ENCODE peak calls at places on chromosome 10, in eight cellular contexts. One of them, this sample, is unnamed.

GRCh38 chr10:3486346-3487065 is 298.5 kb downstream of the KLF6 start:
- DNase-seq in GM12878: no peak
- DNase-seq in suprapubic skin: peak
- DNase-seq in sigmoid colon: no peak
- DNase-seq in heart left ventricle: no peak
- DNase-seq in breast epithelium: peak
- DNase-seq in IMR-90: peak
- DNase-seq in spleen: no peak
- DNase-seq in this sample: no peak

GRCh38 chr10:67926956-67927355 is 42.5 kb downstream of the SIRT1 start:
- DNase-seq in GM12878: no peak
- DNase-seq in suprapubic skin: no peak
- DNase-seq in sigmoid colon: no peak
- DNase-seq in heart left ventricle: no peak
- DNase-seq in breast epithelium: no peak
- DNase-seq in IMR-90: peak
- DNase-seq in spleen: no peak
- DNase-seq in this sample: no peak

GRCh38 chr10:79223001-79223345 is 124.3 kb upstream of the PPIF start:
- DNase-seq in GM12878: no peak
- DNase-seq in suprapubic skin: no peak
- DNase-seq in sigmoid colon: no peak
- DNase-seq in heart left ventricle: no peak
- DNase-seq in breast epithelium: no peak
- DNase-seq in IMR-90: no peak
- DNase-seq in spleen: no peak
- DNase-seq in this sample: no peak

GRCh38 chr10:114611617-114612016 is 46.5 kb downstream of the ABLIM1 start:
- DNase-seq in GM12878: no peak
- DNase-seq in suprapubic skin: no peak
- DNase-seq in sigmoid colon: no peak
- DNase-seq in heart left ventricle: no peak
- DNase-seq in breast epithelium: no peak
- DNase-seq in IMR-90: peak
- DNase-seq in spleen: no peak
- DNase-seq in this sample: no peak

GRCh38 chr10:97673736-97674525 is 13.1 kb downstream of the AVPI1 start:
- DNase-seq in GM12878: no peak
- DNase-seq in suprapubic skin: no peak
- DNase-seq in sigmoid colon: no peak
- DNase-seq in heart left ventricle: no peak
- DNase-seq in breast epithelium: no peak
- DNase-seq in IMR-90: peak
- DNase-seq in spleen: no peak
- DNase-seq in this sample: no peak

GRCh38 chr10:87093461-87094372 is 926 bp downstream of the GLUD1 start:
- DNase-seq in GM12878: no peak
- DNase-seq in suprapubic skin: peak
- DNase-seq in sigmoid colon: peak
- DNase-seq in heart left ventricle: peak
- DNase-seq in breast epithelium: peak
- DNase-seq in IMR-90: peak
- DNase-seq in spleen: peak
- DNase-seq in this sample: peak

GRCh38 chr10:60304832-60305231 is 84.8 kb downstream of the ANK3 start:
- DNase-seq in GM12878: no peak
- DNase-seq in suprapubic skin: no peak
- DNase-seq in sigmoid colon: no peak
- DNase-seq in heart left ventricle: no peak
- DNase-seq in breast epithelium: no peak
- DNase-seq in IMR-90: no peak
- DNase-seq in spleen: no peak
- DNase-seq in this sample: no peak

GRCh38 chr10:69651362-69651761 is 21.3 kb downstream of the FAM241B start:
- DNase-seq in GM12878: no peak
- DNase-seq in suprapubic skin: no peak
- DNase-seq in sigmoid colon: no peak
- DNase-seq in heart left ventricle: no peak
- DNase-seq in breast epithelium: no peak
- DNase-seq in IMR-90: no peak
- DNase-seq in spleen: peak
- DNase-seq in this sample: no peak

GRCh38 chr10:58567652-58568051 is 55.0 kb downstream of the BICC1 start:
- DNase-seq in GM12878: no peak
- DNase-seq in suprapubic skin: no peak
- DNase-seq in sigmoid colon: no peak
- DNase-seq in heart left ventricle: no peak
- DNase-seq in breast epithelium: no peak
- DNase-seq in IMR-90: no peak
- DNase-seq in spleen: no peak
- DNase-seq in this sample: no peak

GRCh38 chr10:101492814-101493213 is 95.2 kb downstream of the POLL start:
- DNase-seq in GM12878: no peak
- DNase-seq in suprapubic skin: no peak
- DNase-seq in sigmoid colon: no peak
- DNase-seq in heart left ventricle: no peak
- DNase-seq in breast epithelium: no peak
- DNase-seq in IMR-90: no peak
- DNase-seq in spleen: no peak
- DNase-seq in this sample: no peak

GRCh38 chr10:104502907-104503306 is 138.2 kb upstream of the SORCS3 start:
- DNase-seq in GM12878: no peak
- DNase-seq in suprapubic skin: no peak
- DNase-seq in sigmoid colon: no peak
- DNase-seq in heart left ventricle: no peak
- DNase-seq in breast epithelium: no peak
- DNase-seq in IMR-90: no peak
- DNase-seq in spleen: no peak
- DNase-seq in this sample: no peak

GRCh38 chr10:26214004-26214403 is 2.6 kb upstream of the GAD2 start:
- DNase-seq in GM12878: no peak
- DNase-seq in suprapubic skin: no peak
- DNase-seq in sigmoid colon: no peak
- DNase-seq in heart left ventricle: no peak
- DNase-seq in breast epithelium: no peak
- DNase-seq in IMR-90: no peak
- DNase-seq in spleen: no peak
- DNase-seq in this sample: no peak
- TF ChIP-seq POLR2A in GM12878: no peak
- TF ChIP-seq POLR2A in suprapubic skin: no peak
- TF ChIP-seq POLR2A in sigmoid colon: no peak
- TF ChIP-seq POLR2A in heart left ventricle: no peak
- TF ChIP-seq POLR2A in breast epithelium: no peak
- TF ChIP-seq POLR2A in IMR-90: no peak
- TF ChIP-seq POLR2A in spleen: no peak
- TF ChIP-seq POLR2A in this sample: no peak

GRCh38 chr10:28463676-28464395 is 69.1 kb upstream of the WAC start:
- DNase-seq in GM12878: no peak
- DNase-seq in suprapubic skin: no peak
- DNase-seq in sigmoid colon: no peak
- DNase-seq in heart left ventricle: no peak
- DNase-seq in breast epithelium: peak
- DNase-seq in IMR-90: no peak
- DNase-seq in spleen: no peak
- DNase-seq in this sample: no peak

GRCh38 chr10:28457110-28457509 is 75.8 kb upstream of the WAC start:
- DNase-seq in GM12878: no peak
- DNase-seq in suprapubic skin: no peak
- DNase-seq in sigmoid colon: no peak
- DNase-seq in heart left ventricle: no peak
- DNase-seq in breast epithelium: no peak
- DNase-seq in IMR-90: no peak
- DNase-seq in spleen: no peak
- DNase-seq in this sample: no peak

GRCh38 chr10:28463141-28463540 is 69.8 kb upstream of the WAC start:
- DNase-seq in GM12878: no peak
- DNase-seq in suprapubic skin: no peak
- DNase-seq in sigmoid colon: no peak
- DNase-seq in heart left ventricle: no peak
- DNase-seq in breast epithelium: no peak
- DNase-seq in IMR-90: no peak
- DNase-seq in spleen: no peak
- DNase-seq in this sample: no peak

GRCh38 chr10:28453926-28454325 is 79.0 kb upstream of the WAC start:
- DNase-seq in GM12878: no peak
- DNase-seq in suprapubic skin: no peak
- DNase-seq in sigmoid colon: no peak
- DNase-seq in heart left ventricle: no peak
- DNase-seq in breast epithelium: no peak
- DNase-seq in IMR-90: no peak
- DNase-seq in spleen: no peak
- DNase-seq in this sample: no peak

DNA sequence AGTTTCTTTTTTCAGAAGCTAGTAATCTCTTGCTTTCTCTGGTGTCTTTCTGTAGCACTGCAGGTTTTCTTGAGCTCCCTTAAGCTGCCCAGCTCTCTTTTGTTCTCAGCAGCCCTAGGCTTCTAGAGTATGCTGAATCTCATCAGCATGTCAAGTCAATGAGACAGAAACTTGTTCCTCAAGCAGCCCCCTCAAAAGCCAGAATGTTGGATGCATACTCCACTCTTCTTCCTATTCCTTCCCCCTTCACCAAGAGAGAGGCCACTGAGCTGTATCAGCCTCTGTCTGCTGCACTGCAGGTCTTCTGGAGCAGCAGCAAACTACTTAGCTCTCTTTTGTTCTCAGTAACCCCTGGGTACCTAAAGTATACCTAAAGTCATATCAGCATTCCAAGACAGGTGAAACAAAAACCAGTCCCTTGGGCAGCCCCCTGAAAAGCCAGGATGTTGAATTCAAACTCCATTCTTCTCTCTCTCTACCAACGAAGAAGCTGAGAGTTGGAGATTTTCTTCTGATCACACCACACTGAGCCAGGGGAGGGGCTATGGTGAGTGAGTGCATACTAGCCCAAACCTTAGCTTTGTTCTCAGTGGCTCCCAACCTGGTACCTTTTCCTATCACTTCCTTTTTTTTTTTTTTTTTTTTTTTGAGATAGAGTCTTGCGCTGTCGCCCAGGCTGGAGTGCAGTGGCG is 73.3 kb upstream of the WAC start:
- DNase-seq in GM12878: no peak
- DNase-seq in suprapubic skin: no peak
- DNase-seq in sigmoid colon: no peak
- DNase-seq in heart left ventricle: no peak
- DNase-seq in breast epithelium: no peak
- DNase-seq in IMR-90: no peak
- DNase-seq in spleen: no peak
- DNase-seq in this sample: no peak
- TF ChIP-seq CTCF in GM12878: no peak
- TF ChIP-seq CTCF in suprapubic skin: no peak
- TF ChIP-seq CTCF in sigmoid colon: no peak
- TF ChIP-seq CTCF in heart left ventricle: no peak
- TF ChIP-seq CTCF in breast epithelium: no peak
- TF ChIP-seq CTCF in IMR-90: no peak
- TF ChIP-seq CTCF in spleen: no peak
- TF ChIP-seq CTCF in this sample: no peak

DNA sequence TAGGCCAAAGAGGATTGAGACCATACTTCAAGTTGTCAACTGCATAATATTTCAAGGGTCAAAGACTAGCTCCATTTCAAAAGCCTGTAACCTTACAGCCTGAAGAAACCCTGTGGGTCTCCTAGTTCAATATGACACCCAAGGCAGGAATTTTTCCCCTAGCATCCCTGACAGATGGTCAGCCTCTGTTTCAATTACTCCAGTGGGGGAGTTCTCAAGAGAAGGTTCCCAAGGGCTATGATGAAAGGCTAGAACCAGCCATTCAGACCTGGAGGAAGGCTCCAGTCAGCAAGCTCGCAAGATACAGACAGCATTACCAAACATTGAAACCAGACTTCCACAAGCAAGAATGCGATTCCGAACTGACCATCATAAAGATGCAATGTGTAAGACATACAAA is 1.6 kb downstream of the HTR7 start:
- DNase-seq in GM12878: no peak
- DNase-seq in suprapubic skin: no peak
- DNase-seq in sigmoid colon: no peak
- DNase-seq in heart left ventricle: no peak
- DNase-seq in breast epithelium: no peak
- DNase-seq in IMR-90: no peak
- DNase-seq in spleen: no peak
- DNase-seq in this sample: no peak
- H3K4me3 ChIP-seq in GM12878: no peak
- H3K4me3 ChIP-seq in suprapubic skin: no peak
- H3K4me3 ChIP-seq in sigmoid colon: no peak
- H3K4me3 ChIP-seq in heart left ventricle: no peak
- H3K4me3 ChIP-seq in breast epithelium: no peak
- H3K4me3 ChIP-seq in IMR-90: no peak
- H3K4me3 ChIP-seq in spleen: no peak
- H3K4me3 ChIP-seq in this sample: no peak

GRCh38 chr10:117373848-117374505 is 1.3 kb downstream of the PDZD8 start:
- DNase-seq in GM12878: no peak
- DNase-seq in suprapubic skin: peak
- DNase-seq in sigmoid colon: peak
- DNase-seq in heart left ventricle: peak
- DNase-seq in breast epithelium: no peak
- DNase-seq in IMR-90: peak
- DNase-seq in spleen: peak
- DNase-seq in this sample: peak

GRCh38 chr10:117370205-117370604 is 5.0 kb downstream of the PDZD8 start:
- DNase-seq in GM12878: no peak
- DNase-seq in suprapubic skin: no peak
- DNase-seq in sigmoid colon: no peak
- DNase-seq in heart left ventricle: no peak
- DNase-seq in breast epithelium: no peak
- DNase-seq in IMR-90: peak
- DNase-seq in spleen: no peak
- DNase-seq in this sample: no peak

GRCh38 chr10:117374506-117375359 is 507 bp downstream of the PDZD8 start:
- DNase-seq in GM12878: no peak
- DNase-seq in suprapubic skin: peak
- DNase-seq in sigmoid colon: peak
- DNase-seq in heart left ventricle: no peak
- DNase-seq in breast epithelium: peak
- DNase-seq in IMR-90: peak
- DNase-seq in spleen: peak
- DNase-seq in this sample: no peak

DNA sequence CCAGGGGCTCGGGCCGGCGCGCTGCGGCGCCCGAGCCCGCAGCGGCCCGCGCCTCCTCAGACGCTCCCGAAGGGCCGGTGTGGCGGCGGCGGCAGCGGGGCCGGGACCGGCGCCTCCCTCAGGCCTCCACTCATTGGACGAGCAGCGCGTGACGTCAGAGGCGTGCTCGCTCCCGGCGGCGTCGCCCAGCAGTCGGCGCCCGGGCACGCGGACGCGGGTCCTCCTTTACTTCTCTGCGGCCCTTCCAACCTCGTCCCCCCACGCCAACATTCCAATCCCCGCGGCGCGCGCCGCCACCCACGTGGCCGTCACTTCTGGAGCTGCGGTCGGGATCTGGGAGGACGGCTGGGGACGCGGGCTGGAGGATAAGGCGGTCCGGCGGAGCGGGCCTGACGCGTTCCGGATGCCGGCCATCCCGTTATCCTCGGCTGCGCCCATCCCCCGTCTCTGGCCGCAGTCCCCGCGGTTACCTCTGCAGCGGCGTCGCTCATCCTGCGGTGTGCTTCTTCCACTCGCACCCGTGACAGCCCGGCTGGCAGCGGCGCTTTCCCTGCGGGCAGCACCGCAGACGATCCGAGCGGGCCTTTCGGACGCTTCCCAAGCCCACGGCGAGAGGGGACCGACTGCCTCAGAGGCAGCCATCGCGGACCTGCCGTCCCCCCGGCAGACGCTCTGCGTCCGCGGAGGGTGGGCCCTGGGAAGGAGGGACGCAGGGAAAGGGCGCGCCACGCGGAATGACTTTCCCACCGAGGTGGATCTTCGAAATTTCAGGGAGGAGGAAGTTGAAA is at the start of gene PDZD8:
- DNase-seq in GM12878: peak
- DNase-seq in suprapubic skin: peak
- DNase-seq in sigmoid colon: peak
- DNase-seq in heart left ventricle: peak
- DNase-seq in breast epithelium: peak
- DNase-seq in IMR-90: peak
- DNase-seq in spleen: peak
- DNase-seq in this sample: peak
- TF ChIP-seq POLR2A in GM12878: peak
- TF ChIP-seq POLR2A in suprapubic skin: peak
- TF ChIP-seq POLR2A in sigmoid colon: peak
- TF ChIP-seq POLR2A in heart left ventricle: peak
- TF ChIP-seq POLR2A in breast epithelium: peak
- TF ChIP-seq POLR2A in IMR-90: peak
- TF ChIP-seq POLR2A in spleen: peak
- TF ChIP-seq POLR2A in this sample: no peak

This sample was measured in lower leg skin.